ENCODE peak calls at places on chromosome 22, in seven cellular contexts. B is Panc1, A is spleen, J is HCT116, X is GM23338, Q is sigmoid colon, V is stomach. D is an unnamed sample. For H3K4me1, the result is how much of the 10 kb centered on the place peaks cover.

GRCh38 chr22:20569059-20570058 is 61.9 kb downstream of the MED15 start:
- DNase-seq in V (peak), Q (peak), X (no peak), A (peak), B (no peak), J (peak), D (peak)

GRCh38 chr22:27107824-27108223 is 450.4 kb downstream of the MIAT start:
- DNase-seq in J (peak), X (no peak), Q (peak), V (peak), B (no peak), A (no peak), D (peak)

GRCh38 chr22:24432059-24432853 is 4.9 kb downstream of the ADORA2A start:
- DNase-seq in X (no peak), Q (peak), J (no peak), B (no peak), V (peak), A (peak), D (no peak)

GRCh38 chr22:40462195-40462988 is 92.0 kb downstream of the SGSM3 start:
- DNase-seq in J (no peak), X (no peak), V (no peak), B (no peak), A (no peak), Q (no peak), D (no peak)

GRCh38 chr22:25111579-25112517 is 87.8 kb upstream of the CRYBB3 start:
- DNase-seq in Q (no peak), X (peak), B (no peak), V (peak), A (no peak), J (no peak), D (peak)

GRCh38 chr22:19737846-19738663 is 14.7 kb downstream of the GP1BB start:
- DNase-seq in J (no peak), A (no peak), V (no peak), X (no peak), Q (no peak), B (no peak), D (no peak)

GRCh38 chr22:41780714-41781507 is 19.6 kb upstream of the CCDC134 start:
- DNase-seq in X (peak), B (no peak), V (peak), Q (peak), J (no peak), A (peak), D (peak)

GRCh38 chr22:50371101-50371648 is 28.0 kb downstream of the PPP6R2 start:
- DNase-seq in A (peak), X (no peak), J (no peak), B (no peak), V (no peak), Q (no peak), D (no peak)

GRCh38 chr22:48714231-48714630 is 1113.4 kb downstream of the BRD1 start:
- DNase-seq in B (no peak), V (no peak), J (no peak), X (no peak), Q (peak), A (peak), D (no peak)

GRCh38 chr22:40525250-40525884 is 111.2 kb downstream of the MRTFA start:
- DNase-seq in Q (no peak), V (peak), X (peak), B (no peak), J (no peak), A (peak), D (no peak)

GRCh38 chr22:32333769-32334639 is 23.7 kb upstream of the RFPL3 start:
- DNase-seq in J (no peak), X (no peak), V (no peak), Q (no peak), B (no peak), A (no peak), D (no peak)

GRCh38 chr22:25067851-25068421 is 115.4 kb downstream of the KIAA1671 start:
- DNase-seq in B (no peak), J (no peak), V (no peak), A (peak), X (no peak), Q (no peak), D (no peak)

GRCh38 chr22:50521710-50522109 is 3.7 kb downstream of the SCO2 start:
- DNase-seq in A (no peak), Q (no peak), V (no peak), X (no peak), B (no peak), J (no peak), D (no peak)

GRCh38 chr22:43094085-43094484 is 4.9 kb upstream of the TTLL1 start:
- DNase-seq in X (no peak), Q (no peak), J (no peak), B (no peak), A (no peak), V (peak), D (no peak)

GRCh38 chr22:28799125-28799833 is 1.1 kb downstream of the XBP1 start:
- DNase-seq in V (no peak), J (peak), B (peak), Q (peak), X (peak), A (no peak), D (no peak)

GRCh38 chr22:35021166-35021565 is 44.8 kb upstream of the ISX start:
- DNase-seq in J (no peak), A (no peak), V (no peak), B (no peak), X (no peak), Q (no peak), D (no peak)

GRCh38 chr22:26476705-26477340 is 6.8 kb downstream of the HPS4 start:
- DNase-seq in V (no peak), X (no peak), B (no peak), J (no peak), A (no peak), Q (no peak), D (no peak)

GRCh38 chr22:16603448-16603768 is 10.8 kb upstream of the CCT8L2 start:
- DNase-seq in B (no peak), A (no peak), X (no peak), V (no peak), J (no peak), Q (no peak), D (no peak)

GRCh38 chr22:49647346-49648026 is 180.2 kb downstream of the BRD1 start:
- DNase-seq in B (no peak), V (no peak), Q (no peak), A (no peak), X (no peak), J (no peak), D (no peak)

GRCh38 chr22:50456466-50457234 is 18.2 kb downstream of the SBF1 start:
- DNase-seq in X (peak), V (no peak), A (no peak), Q (no peak), B (no peak), J (no peak), D (no peak)

GRCh38 chr22:27918351-27919221 is 470 bp downstream of the PITPNB start:
- DNase-seq in A (no peak), J (no peak), X (peak), B (no peak), Q (peak), V (peak), D (peak)

GRCh38 chr22:39205344-39206021 is 39.3 kb downstream of the PDGFB start:
- DNase-seq in V (no peak), J (peak), X (no peak), B (no peak), A (peak), Q (peak), D (no peak)

GRCh38 chr22:50418624-50419023 is 56.2 kb downstream of the SBF1 start:
- DNase-seq in J (no peak), A (no peak), V (no peak), Q (no peak), X (no peak), B (no peak), D (no peak)

GRCh38 chr22:49956418-49956770 is 4.2 kb upstream of the PIM3 start:
- DNase-seq in Q (peak), A (peak), V (peak), J (no peak), X (no peak), B (no peak), D (no peak)

GRCh38 chr22:29695129-29695926 is 24.5 kb upstream of the CABP7 start:
- DNase-seq in J (no peak), Q (no peak), A (no peak), B (no peak), X (no peak), V (no peak), D (peak)

GRCh38 chr22:32926600-32926999 is 125.1 kb downstream of the TIMP3 start:
- DNase-seq in B (no peak), V (no peak), A (no peak), Q (no peak), X (peak), J (peak), D (no peak)

GRCh38 chr22:42688241-42688913 is 32.3 kb downstream of the A4GALT start:
- DNase-seq in J (no peak), V (peak), Q (peak), A (no peak), B (no peak), X (peak), D (peak)

GRCh38 chr22:42639541-42640241 is 710 bp downstream of the ATP5MGL start:
- DNase-seq in X (no peak), A (no peak), V (no peak), B (no peak), Q (no peak), J (no peak), D (no peak)

GRCh38 chr22:29251265-29251664 is 16.5 kb downstream of the RHBDD3 start:
- DNase-seq in X (no peak), B (no peak), Q (no peak), A (no peak), V (peak), J (no peak), D (no peak)

GRCh38 chr22:25167082-25167481 is 32.6 kb upstream of the CRYBB3 start:
- DNase-seq in Q (no peak), J (peak), A (no peak), B (peak), V (no peak), X (no peak), D (no peak)

GRCh38 chr22:35212020-35212419 is 45.3 kb upstream of the HMGXB4 start:
- DNase-seq in X (no peak), B (no peak), Q (no peak), V (peak), A (no peak), J (no peak), D (no peak)

GRCh38 chr22:49926916-49927315 is 8.5 kb downstream of the CRELD2 start:
- DNase-seq in B (no peak), A (no peak), J (no peak), V (no peak), X (no peak), Q (no peak), D (no peak)

GRCh38 chr22:39309881-39310714 is 9.3 kb downstream of the RPL3 start:
- DNase-seq in B (no peak), X (no peak), V (no peak), A (no peak), J (no peak), Q (no peak), D (no peak)

GRCh38 chr22:36325163-36326031 is 62.4 kb downstream of the MYH9 start:
- DNase-seq in J (no peak), V (peak), A (no peak), Q (peak), X (no peak), B (no peak), D (peak)

GRCh38 chr22:36322602-36322915 is 65.2 kb downstream of the MYH9 start:
- DNase-seq in B (no peak), V (no peak), J (no peak), X (no peak), A (no peak), Q (no peak), D (no peak)

GRCh38 chr22:36324414-36324813 is 63.4 kb downstream of the MYH9 start:
- DNase-seq in J (no peak), A (no peak), V (no peak), Q (no peak), X (no peak), B (no peak), D (no peak)

GRCh38 chr22:36323182-36323854 is 64.4 kb downstream of the MYH9 start:
- DNase-seq in J (no peak), Q (peak), B (no peak), A (no peak), X (no peak), V (peak), D (peak)

DNA sequence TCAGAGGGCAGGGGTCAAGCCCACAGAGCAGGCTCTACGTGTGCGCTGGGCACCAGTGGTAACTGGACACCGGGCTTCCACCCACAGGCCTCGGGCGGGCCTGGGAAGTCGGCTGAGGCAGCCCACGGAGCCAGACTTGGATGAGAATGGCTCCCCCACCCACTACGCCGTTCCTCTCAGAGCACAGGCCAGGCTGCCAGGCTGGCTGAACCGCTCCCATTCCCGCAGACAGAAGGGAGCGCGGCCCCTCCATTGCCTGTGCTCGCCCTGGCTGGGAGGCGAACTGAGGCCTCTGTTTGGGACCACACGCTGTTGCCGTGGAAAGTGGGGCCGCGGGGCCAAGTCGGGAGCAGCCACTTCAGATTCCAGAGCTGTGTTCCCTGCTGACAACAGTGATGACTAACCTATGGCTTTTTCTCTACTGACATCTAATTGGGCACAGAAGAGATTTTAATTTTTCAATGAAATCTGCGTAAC is 63.9 kb downstream of the MYH9 start:
- DNase-seq in A (no peak), B (no peak), V (no peak), X (no peak), J (no peak), Q (no peak), D (no peak)
- H3K4me1 ChIP-seq in A (half or more), B (half or more), V (half or more), X (under half), J (under half), Q (half or more), D (under half)

GRCh38 chr22:47053013-47053864 is 290.8 kb downstream of the TBC1D22A start:
- DNase-seq in X (no peak), V (no peak), J (no peak), Q (no peak), B (no peak), A (peak), D (no peak)
- H3K4me3 ChIP-seq in X (no peak), V (no peak), J (no peak), Q (no peak), B (no peak), A (no peak), D (no peak)

DNA sequence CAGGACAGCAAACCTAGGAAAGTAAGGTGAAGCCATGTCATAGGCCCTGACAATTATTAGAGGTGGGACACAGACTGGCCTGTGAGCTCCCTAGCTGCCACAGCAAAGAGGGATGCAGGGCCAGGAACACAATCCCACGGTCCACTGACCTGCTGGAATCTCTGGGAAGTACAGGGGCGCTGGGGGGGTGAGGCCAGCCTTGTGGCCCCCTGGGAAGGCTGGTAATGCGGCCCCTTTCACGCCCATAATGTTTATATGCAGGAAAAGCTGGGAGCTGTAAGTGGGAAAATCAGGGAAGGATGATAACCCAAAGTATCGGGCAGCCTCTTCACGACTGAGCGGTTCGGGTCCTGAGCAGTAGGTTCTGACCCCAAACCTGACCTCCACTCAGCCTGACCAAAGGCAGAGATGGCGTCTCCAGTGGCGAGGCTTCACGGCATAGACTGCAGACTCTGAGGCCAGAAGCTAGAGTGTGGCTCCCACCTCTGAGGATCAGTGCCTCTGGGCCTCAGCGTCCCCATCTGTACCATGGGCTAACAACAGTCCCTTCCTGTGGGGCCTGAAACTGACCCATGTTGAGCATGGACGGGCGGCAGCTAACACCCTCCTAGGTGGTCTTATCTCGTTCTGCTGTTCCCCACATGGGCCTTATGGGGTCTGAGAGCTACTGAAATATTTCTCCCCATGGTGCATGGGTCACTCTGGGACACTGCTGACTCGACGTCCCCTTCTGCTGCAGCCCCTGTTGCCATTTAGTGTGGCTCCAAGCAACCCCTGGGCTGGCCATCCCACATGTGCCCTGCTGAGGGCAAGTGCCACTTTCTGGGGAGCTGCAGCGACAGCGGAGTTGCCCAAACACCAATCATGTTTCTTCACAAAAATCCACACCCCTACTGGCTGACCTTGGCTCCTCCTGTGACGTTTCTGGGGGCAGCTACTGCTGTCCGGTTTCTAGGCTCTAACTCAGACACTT is 101.8 kb downstream of the PHF21B start:
- DNase-seq in Q (no peak), V (no peak), A (peak), B (no peak), X (no peak), J (no peak), D (peak)
- TF ChIP-seq POLR2AphosphoS5 in Q (no peak), V (no peak), A (no peak), B (no peak), X (no peak), J (no peak), D (no peak)

DNA sequence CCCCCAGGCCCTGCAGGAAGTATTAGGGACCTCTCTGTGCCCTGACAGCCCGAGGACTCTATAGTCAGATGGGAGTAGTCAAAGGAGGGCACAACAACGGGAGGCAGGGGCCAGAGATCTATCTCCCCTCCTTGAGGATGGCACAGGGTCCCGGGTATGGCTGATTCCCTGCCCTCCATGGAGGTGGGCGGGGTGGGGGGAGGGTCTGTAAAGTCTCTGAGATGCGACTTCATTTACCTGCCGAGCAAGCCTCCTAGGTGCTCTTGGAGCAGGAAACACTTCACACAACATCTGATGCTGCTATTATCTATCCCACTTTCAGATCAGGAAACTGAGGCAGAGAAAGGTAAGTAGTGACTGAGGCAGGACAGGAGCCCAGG is 769 bp upstream of the CDC42EP1 start:
- DNase-seq in A (no peak), Q (no peak), B (no peak), X (no peak), V (no peak), J (no peak), D (no peak)
- H3K4me1 ChIP-seq in A (half or more), Q (under half), B (under half), X (under half), V (half or more), J (half or more), D (under half)

DNA sequence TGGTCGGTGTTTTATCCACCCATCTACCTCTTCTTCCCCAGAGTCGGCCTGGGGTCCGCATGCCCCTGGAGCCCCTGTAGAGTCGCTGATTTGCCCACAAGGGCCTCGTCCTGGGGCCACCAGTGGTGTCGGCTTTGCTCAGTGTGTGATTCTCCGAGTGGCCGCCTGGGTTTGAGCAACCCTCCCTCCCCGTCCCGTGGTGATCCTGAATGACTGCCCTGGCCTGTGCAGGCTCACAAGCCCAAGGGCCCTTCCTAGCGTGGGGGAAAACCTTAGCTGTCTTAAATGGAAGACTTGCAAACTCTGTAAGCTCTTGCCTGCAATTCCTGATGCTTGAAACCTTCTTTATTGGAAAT is 128.3 kb downstream of the OSBP2 start:
- DNase-seq in V (no peak), X (peak), Q (no peak), A (no peak), B (no peak), J (no peak), D (no peak)
- H3K4me3 ChIP-seq in V (peak), X (peak), Q (no peak), A (peak), B (no peak), J (no peak), D (no peak)

GRCh38 chr22:44159230-44159629 is 21.5 kb upstream of the PARVG start:
- DNase-seq in X (no peak), A (peak), B (no peak), V (no peak), J (no peak), Q (peak), D (no peak)
- TF ChIP-seq POLR2AphosphoS5 in X (no peak), A (no peak), B (no peak), V (no peak), J (no peak), Q (peak), D (no peak)

GRCh38 chr22:44151661-44152060 is 29.1 kb upstream of the PARVG start:
- DNase-seq in Q (no peak), B (no peak), J (no peak), X (no peak), V (no peak), A (no peak), D (no peak)

GRCh38 chr22:44154431-44154942 is 26.2 kb upstream of the PARVG start:
- DNase-seq in J (no peak), V (no peak), X (no peak), Q (no peak), A (no peak), B (no peak), D (no peak)

GRCh38 chr22:44155115-44155514 is 25.6 kb upstream of the PARVG start:
- DNase-seq in A (no peak), V (no peak), J (no peak), Q (no peak), X (no peak), B (no peak), D (no peak)

GRCh38 chr22:44157916-44158618 is 22.7 kb upstream of the PARVG start:
- DNase-seq in B (no peak), J (no peak), V (no peak), A (no peak), Q (no peak), X (no peak), D (no peak)

DNA sequence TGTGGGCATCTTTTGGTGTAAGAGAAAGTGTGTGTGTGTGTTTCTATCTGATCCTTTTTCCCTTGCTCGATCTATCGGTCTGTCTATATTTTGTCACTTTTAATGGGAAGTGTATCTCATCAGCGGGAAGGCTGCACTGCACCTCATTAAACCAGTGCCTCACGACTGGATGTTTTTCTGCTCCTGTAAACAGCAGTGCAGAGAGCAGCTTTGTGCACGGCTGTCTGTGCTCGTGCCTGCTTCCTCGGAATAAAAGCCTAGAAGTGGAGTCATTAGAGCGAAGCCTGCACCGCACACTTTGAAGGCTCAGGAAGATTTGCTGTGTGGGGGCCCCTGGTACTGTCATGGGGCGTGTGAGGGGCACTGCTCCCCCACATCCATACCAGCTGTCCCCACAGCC is 27.0 kb upstream of the PARVG start:
- DNase-seq in J (no peak), Q (no peak), V (no peak), X (no peak), B (no peak), A (no peak), D (no peak)
- H3K4me1 ChIP-seq in J (under half), Q (under half), V (under half), X (under half), B (under half), A (under half), D (under half)

D was measured in breast epithelium.